ENCODE peak calls at places on chromosome 21, in five cellular contexts. R is cardiac muscle cell, B is A549, G is omental fat pad, S is tibial nerve. N is an unnamed sample.

GRCh38 chr21:43727571-43728466 is 8.9 kb downstream of the PDXK start:
- DNase-seq in G (no peak), B (peak), R (peak), S (no peak), N (no peak)

GRCh38 chr21:40227111-40227510 is 359.9 kb downstream of the PCP4 start:
- DNase-seq in B (no peak), S (no peak), G (no peak), R (no peak), N (no peak)

GRCh38 chr21:27802816-27803475 is 836.1 kb upstream of the ADAMTS5 start:
- DNase-seq in B (peak), S (no peak), R (peak), G (no peak), N (no peak)

GRCh38 chr21:19420607-19421006 is 1017.0 kb upstream of the TMPRSS15 start:
- DNase-seq in S (no peak), G (no peak), B (no peak), R (no peak), N (no peak)

GRCh38 chr21:15706686-15707085 is 23.1 kb upstream of the USP25 start:
- DNase-seq in R (peak), B (peak), G (no peak), S (no peak), N (no peak)

GRCh38 chr21:37845535-37845934 is 70.7 kb downstream of the KCNJ6 start:
- DNase-seq in G (no peak), R (no peak), B (no peak), S (no peak), N (no peak)

GRCh38 chr21:34797202-34797527 is 128.4 kb downstream of the CLIC6 start:
- DNase-seq in S (no peak), G (no peak), B (no peak), R (no peak), N (no peak)

GRCh38 chr21:38478782-38479181 is 19.5 kb downstream of the ERG start:
- DNase-seq in S (no peak), B (no peak), G (no peak), R (peak), N (no peak)

GRCh38 chr21:29078884-29079765 is 5.7 kb upstream of the CCT8 start:
- DNase-seq in B (no peak), G (no peak), R (no peak), S (no peak), N (no peak)

GRCh38 chr21:34029724-34030528 is 43.5 kb upstream of the MRPS6 start:
- DNase-seq in S (no peak), G (no peak), R (peak), B (peak), N (no peak)

GRCh38 chr21:34129039-34129891 is 55.9 kb downstream of the MRPS6 start:
- DNase-seq in S (no peak), G (no peak), R (peak), B (no peak), N (no peak)

GRCh38 chr21:14119038-14119437 is 91.7 kb downstream of the LIPI start:
- DNase-seq in B (peak), R (no peak), G (no peak), S (no peak), N (no peak)

GRCh38 chr21:37028579-37028978 is 22.1 kb downstream of the RIPPLY3 start:
- DNase-seq in G (no peak), R (peak), S (no peak), B (peak), N (no peak)

GRCh38 chr21:32914424-32915070 is 111.2 kb upstream of the OLIG2 start:
- DNase-seq in S (no peak), R (no peak), G (no peak), B (no peak), N (no peak)

GRCh38 chr21:32772281-32773047 is 909 bp upstream of the PAXBP1 start:
- DNase-seq in S (no peak), B (no peak), R (peak), G (no peak), N (no peak)

GRCh38 chr21:46285206-46285661 is at the start of gene MCM3AP:
- DNase-seq in B (no peak), S (no peak), R (no peak), G (no peak), N (no peak)

GRCh38 chr21:34698270-34699015 is 29.6 kb downstream of the CLIC6 start:
- DNase-seq in R (no peak), G (no peak), B (no peak), S (no peak), N (no peak)

GRCh38 chr21:41348434-41348833 is 13.4 kb upstream of the MX2 start:
- DNase-seq in S (no peak), R (no peak), G (no peak), B (no peak), N (no peak)

GRCh38 chr21:25362375-25363267 is 244.7 kb downstream of the MRPL39 start:
- DNase-seq in G (no peak), S (no peak), R (no peak), B (no peak), N (no peak)

GRCh38 chr21:14995695-14996490 is 68.9 kb downstream of the NRIP1 start:
- DNase-seq in R (peak), G (no peak), S (no peak), B (peak), N (no peak)

GRCh38 chr21:33938381-33938780 is 22.8 kb upstream of the ATP5PO start:
- DNase-seq in G (no peak), S (no peak), B (no peak), R (peak), N (no peak)

GRCh38 chr21:46308431-46308830 is 15.2 kb downstream of the C21orf58 start:
- DNase-seq in G (no peak), R (no peak), B (no peak), S (no peak), N (no peak)

GRCh38 chr21:43740497-43741156 is 21.7 kb downstream of the PDXK start:
- DNase-seq in B (peak), G (no peak), S (peak), R (peak), N (no peak)

GRCh38 chr21:34086887-34087306 is 13.5 kb downstream of the MRPS6 start:
- DNase-seq in B (no peak), S (no peak), R (no peak), G (no peak), N (no peak)

GRCh38 chr21:37593740-37594471 is 227.3 kb downstream of the DYRK1A start:
- DNase-seq in B (no peak), R (no peak), S (no peak), G (no peak), N (no peak)

GRCh38 chr21:26840912-26841311 is 4.3 kb downstream of the ADAMTS1 start:
- DNase-seq in B (peak), S (peak), R (peak), G (no peak), N (no peak)

GRCh38 chr21:26834181-26834945 is 10.8 kb downstream of the ADAMTS1 start:
- DNase-seq in B (no peak), S (no peak), R (peak), G (no peak), N (no peak)

GRCh38 chr21:26769613-26770188 is 75.5 kb downstream of the ADAMTS1 start:
- DNase-seq in B (peak), G (no peak), S (no peak), R (peak), N (no peak)

GRCh38 chr21:40730051-40730760 is 116.8 kb downstream of the DSCAM start:
- DNase-seq in S (no peak), R (no peak), B (no peak), G (no peak), N (no peak)

GRCh38 chr21:28207776-28208175 is 784.9 kb downstream of the LTN1 start:
- DNase-seq in G (no peak), R (peak), S (no peak), B (no peak), N (no peak)

GRCh38 chr21:36959020-36959835 is 7.2 kb downstream of the HLCS start:
- DNase-seq in S (no peak), R (no peak), B (peak), G (no peak), N (no peak)

GRCh38 chr21:41316641-41317392 is at the start of gene FAM3B:
- DNase-seq in S (no peak), R (no peak), B (no peak), G (no peak), N (no peak)

GRCh38 chr21:38120984-38121855 is 135.6 kb upstream of the KCNJ15 start:
- DNase-seq in S (no peak), R (no peak), G (no peak), B (no peak), N (no peak)

GRCh38 chr21:40681164-40681859 is 165.6 kb downstream of the DSCAM start:
- DNase-seq in S (no peak), B (no peak), G (no peak), R (no peak), N (no peak)

GRCh38 chr21:16079830-16080229 is 350.0 kb downstream of the USP25 start:
- DNase-seq in B (peak), R (peak), G (no peak), S (no peak), N (no peak)

GRCh38 chr21:33771976-33772375 is 129.7 kb downstream of the ITSN1 start:
- DNase-seq in S (no peak), R (no peak), G (no peak), B (no peak), N (no peak)

GRCh38 chr21:46005081-46005480 is 23.5 kb downstream of the COL6A1 start:
- DNase-seq in G (peak), R (no peak), B (no peak), S (no peak), N (no peak)

GRCh38 chr21:38234395-38235142 is 22.2 kb upstream of the KCNJ15 start:
- DNase-seq in S (no peak), R (no peak), B (no peak), G (no peak), N (no peak)

GRCh38 chr21:21003701-21004100 is 5.5 kb downstream of the NCAM2 start:
- DNase-seq in B (peak), S (no peak), R (peak), G (no peak), N (no peak)
- TF ChIP-seq CTCF in B (no peak), S (no peak), R (peak), G (no peak), N (no peak)

GRCh38 chr21:44742418-44743153 is 31.2 kb upstream of the TSPEAR start:
- DNase-seq in G (no peak), B (peak), R (peak), S (no peak), N (no peak)
- TF ChIP-seq CTCF in G (no peak), B (peak), R (peak), S (peak), N (peak)

DNA sequence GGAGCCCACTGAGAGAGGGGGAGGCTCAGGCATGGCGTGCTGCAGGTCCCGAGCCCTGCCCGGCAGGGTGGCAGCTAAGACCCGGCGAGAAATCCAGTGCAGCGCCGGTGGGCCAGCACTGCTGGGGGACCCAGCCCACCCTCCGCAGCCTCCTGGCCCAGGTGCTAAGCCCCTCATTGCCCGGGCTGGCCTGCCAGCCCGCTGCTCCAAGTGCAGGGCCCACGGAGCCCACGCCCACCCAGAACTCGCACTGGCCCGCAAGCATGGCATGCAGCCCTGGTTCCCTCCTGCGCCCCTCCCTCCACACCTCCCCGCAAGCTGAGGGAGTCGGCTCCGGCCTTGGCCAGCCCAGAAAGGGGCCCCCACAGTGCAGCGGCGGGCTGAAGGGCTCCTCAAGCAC is 61.5 kb downstream of the C21orf91 start:
- DNase-seq in R (no peak), B (no peak), S (no peak), G (no peak), N (no peak)
- TF ChIP-seq CTCF in R (no peak), B (no peak), S (no peak), G (no peak), N (no peak)

GRCh38 chr21:44999428-44999971 is 59.7 kb downstream of the SLX9 start:
- DNase-seq in S (no peak), B (no peak), R (no peak), G (no peak), N (no peak)

GRCh38 chr21:45000637-45001133 is 60.9 kb downstream of the SLX9 start:
- DNase-seq in G (no peak), S (no peak), B (no peak), R (no peak), N (no peak)

GRCh38 chr21:44999972-45000636 is 60.3 kb downstream of the SLX9 start:
- DNase-seq in S (no peak), B (no peak), G (no peak), R (no peak), N (no peak)

GRCh38 chr21:45002381-45003204 is 62.8 kb downstream of the SLX9 start:
- DNase-seq in G (no peak), S (no peak), R (no peak), B (no peak), N (no peak)

DNA sequence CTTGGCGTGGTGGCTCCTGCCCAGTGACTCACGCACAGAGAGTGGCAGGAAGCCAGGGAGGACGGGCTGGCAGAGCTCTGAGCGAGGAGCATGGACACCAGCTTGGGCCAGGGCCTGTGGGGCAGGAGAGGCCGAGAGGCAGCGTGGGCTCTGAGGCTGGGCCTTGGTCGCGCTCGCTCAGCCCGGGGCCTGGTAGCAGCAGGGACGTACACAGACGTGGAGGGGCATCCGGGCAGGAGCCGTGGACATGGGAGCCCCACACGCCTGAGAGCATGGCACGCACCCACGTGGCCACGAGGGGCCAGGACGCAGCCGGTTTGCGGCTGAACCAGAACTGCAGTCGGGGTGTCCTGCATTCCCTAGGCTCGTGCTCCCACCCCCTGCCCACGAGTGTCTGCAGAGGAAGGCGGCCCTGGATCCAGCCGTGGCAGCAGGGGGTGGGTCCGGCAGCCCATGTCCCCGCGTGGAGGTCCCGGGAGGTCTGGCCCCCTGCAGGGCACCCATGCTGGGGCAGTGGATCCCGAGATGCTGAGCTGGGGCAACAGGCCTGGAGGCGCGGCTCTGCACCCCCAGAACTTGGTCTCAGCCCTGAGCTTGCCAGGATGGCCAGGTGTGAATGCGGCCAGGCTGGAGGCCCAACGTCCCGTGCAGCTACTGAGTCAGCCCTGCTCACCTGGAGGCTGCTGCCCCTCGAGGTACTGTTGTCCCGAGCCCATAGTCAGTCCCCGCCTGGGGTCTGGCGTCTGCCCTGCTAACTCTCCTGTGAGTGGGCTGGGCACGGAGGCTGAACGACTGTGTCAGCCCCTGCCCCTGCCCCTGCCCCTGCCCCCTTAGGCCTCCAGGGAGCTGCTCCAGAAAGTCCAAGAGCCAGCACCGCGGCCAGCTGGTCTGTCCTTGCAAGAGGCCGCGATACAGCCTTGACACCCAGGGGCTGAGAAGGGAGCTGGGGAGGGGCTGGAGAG is 61.6 kb downstream of the SLX9 start:
- DNase-seq in G (no peak), B (peak), S (no peak), R (peak), N (no peak)
- TF ChIP-seq CTCF in G (no peak), B (no peak), S (no peak), R (no peak), N (no peak)

GRCh38 chr21:42466700-42467612 is 29.1 kb downstream of the RSPH1 start:
- DNase-seq in S (no peak), R (peak), B (peak), G (no peak), N (no peak)
- TF ChIP-seq CTCF in S (no peak), R (peak), B (no peak), G (no peak), N (peak)

GRCh38 chr21:35922618-35923017 is 137.7 kb downstream of the SETD4 start:
- DNase-seq in R (no peak), S (no peak), B (no peak), G (no peak), N (no peak)

GRCh38 chr21:35921471-35921870 is 138.9 kb downstream of the SETD4 start:
- DNase-seq in G (no peak), S (no peak), R (no peak), B (no peak), N (no peak)

GRCh38 chr21:35924714-35925301 is 135.5 kb downstream of the SETD4 start:
- DNase-seq in G (no peak), B (peak), S (no peak), R (peak), N (no peak)

GRCh38 chr21:35923971-35924370 is 136.4 kb downstream of the SETD4 start:
- DNase-seq in R (no peak), B (no peak), S (no peak), G (no peak), N (no peak)

DNA sequence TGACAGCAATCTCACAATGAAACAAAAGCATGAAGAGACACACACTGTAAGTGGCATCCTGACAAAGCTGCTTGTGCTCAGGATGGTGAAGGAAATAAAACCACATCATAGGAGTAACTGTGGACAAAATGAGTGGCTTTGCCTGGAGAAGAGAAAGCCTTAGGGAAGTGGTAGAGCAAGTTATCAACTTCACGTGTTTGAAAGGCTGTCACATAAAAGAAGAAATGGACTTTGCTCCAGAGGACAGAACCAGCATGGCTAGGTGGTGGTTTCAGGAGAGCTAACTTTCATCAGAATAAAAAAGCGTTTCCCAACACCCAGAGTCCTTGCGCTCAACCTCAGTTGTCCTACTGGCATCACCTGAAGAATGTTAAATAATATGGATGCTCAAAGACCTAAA is 139.9 kb downstream of the SETD4 start:
- DNase-seq in S (no peak), G (no peak), R (no peak), B (no peak), N (no peak)
- TF ChIP-seq CTCF in S (no peak), G (no peak), R (no peak), B (no peak), N (no peak)

DNA sequence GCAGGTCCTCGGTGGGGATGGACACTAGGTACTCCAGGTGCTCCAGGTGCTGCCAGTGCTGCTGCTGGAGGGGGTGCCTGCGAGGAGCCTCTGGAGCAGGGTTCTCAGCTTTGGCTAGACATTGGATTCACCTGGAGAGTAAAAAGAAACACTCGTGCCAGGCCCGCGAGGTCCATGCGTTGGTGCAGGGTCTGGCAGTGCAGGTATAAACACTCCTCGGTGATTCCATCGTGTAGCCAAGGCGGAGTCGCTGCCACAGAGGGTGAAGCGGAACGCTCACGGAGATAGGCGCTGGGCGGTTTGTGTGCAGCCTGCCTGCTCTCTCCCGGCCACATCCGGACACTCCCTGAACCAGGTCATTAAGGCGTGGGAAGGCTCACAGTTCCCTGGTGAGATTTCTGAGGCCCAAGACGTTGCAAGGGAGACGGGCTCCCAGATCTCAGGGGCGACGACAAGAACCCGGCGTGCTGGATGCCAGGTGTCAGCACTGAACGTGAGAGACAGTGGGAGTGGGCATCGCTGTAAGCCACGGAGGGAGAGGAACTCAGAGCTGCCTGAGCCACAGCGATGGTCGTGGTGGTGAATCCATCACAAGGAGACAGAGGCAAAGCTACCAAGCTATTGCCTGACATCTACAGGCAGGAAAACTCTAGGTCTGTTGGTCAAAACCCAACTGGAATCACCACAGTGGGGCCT is 17.2 kb upstream of the SUMO3 start:
- DNase-seq in G (no peak), S (no peak), R (no peak), B (peak), N (no peak)
- TF ChIP-seq CTCF in G (no peak), S (no peak), R (no peak), B (no peak), N (no peak)

GRCh38 chr21:21165063-21165645 is 166.9 kb downstream of the NCAM2 start:
- DNase-seq in B (no peak), S (no peak), G (no peak), R (peak), N (no peak)
- TF ChIP-seq CTCF in B (no peak), S (no peak), G (no peak), R (no peak), N (no peak)

GRCh38 chr21:42688841-42689371 is 35.5 kb downstream of the PDE9A start:
- DNase-seq in R (no peak), B (no peak), G (no peak), S (no peak), N (no peak)
- TF ChIP-seq CTCF in R (no peak), B (no peak), G (no peak), S (no peak), N (no peak)